ENCODE peak calls at places on chromosome 18, in five cellular contexts. V is stimulated activated CD4-positive, alpha-beta T cell treated with anti-CD3 and anti-CD28 coated beads, Interleukin-12 subunit alpha, Interleukin-12 subunit beta, amount 100 ng/mL, for 4 hours; A is cardiac muscle cell; I is GM03348; U is GM04504. C is an unnamed sample.

GRCh38 chr18:29007986-29008654 is 831.2 kb upstream of the CDH2 start:
- DNase-seq in U (no peak), I (no peak), A (no peak), V (no peak), C (no peak)

GRCh38 chr18:3747176-3747973 is 297.4 kb downstream of the TGIF1 start:
- DNase-seq in V (no peak), I (peak; percentile 11), A (no peak), U (no peak), C (no peak)

GRCh38 chr18:30991397-30991796 is 51.1 kb downstream of the DSC3 start:
- DNase-seq in A (no peak), U (no peak), I (no peak), V (no peak), C (no peak)

GRCh38 chr18:74292541-74292858 is 737 bp upstream of the CYB5A start:
- DNase-seq in I (no peak), A (no peak), V (no peak), U (no peak), C (no peak)

GRCh38 chr18:77470836-77471413 is 221.3 kb downstream of the GALR1 start:
- DNase-seq in V (no peak), U (no peak), I (no peak), A (no peak), C (no peak)

GRCh38 chr18:77045682-77046081 is 86.9 kb downstream of the MBP start:
- DNase-seq in I (no peak), U (no peak), V (no peak), A (no peak), C (no peak)

GRCh38 chr18:58315739-58316215 is 271.8 kb downstream of the NEDD4L start:
- DNase-seq in V (no peak), U (no peak), I (no peak), A (no peak), C (no peak)

GRCh38 chr18:10579079-10579867 is 53.4 kb downstream of the NAPG start:
- DNase-seq in I (peak; percentile 70), U (peak; percentile 20), A (no peak), V (no peak), C (no peak)

GRCh38 chr18:6294119-6294784 is 120.5 kb downstream of the L3MBTL4 start:
- DNase-seq in V (no peak), U (no peak), A (no peak), I (no peak), C (no peak)

GRCh38 chr18:44844486-44844885 is 163.8 kb downstream of the SETBP1 start:
- DNase-seq in A (no peak), V (no peak), U (no peak), I (no peak), C (no peak)

GRCh38 chr18:75208055-75208835 is 694 bp downstream of the PTGR3 start:
- DNase-seq in I (peak; percentile 56), A (peak; percentile 66), V (peak; percentile 40), U (no peak), C (peak; percentile 18)

GRCh38 chr18:37334494-37335125 is 231.0 kb downstream of the CELF4 start:
- DNase-seq in U (peak; percentile 35), A (no peak), I (peak; percentile 84), V (no peak), C (no peak)

GRCh38 chr18:51135795-51136194 is 61.7 kb downstream of the MEX3C start:
- DNase-seq in I (no peak), U (no peak), V (no peak), A (no peak), C (peak; percentile 25)

GRCh38 chr18:45962461-45962860 is 4.7 kb downstream of the EPG5 start:
- DNase-seq in I (peak; percentile 47), V (no peak), A (peak; percentile 49), U (no peak), C (no peak)

GRCh38 chr18:8989017-8989416 is 113.5 kb upstream of the NDUFV2 start:
- DNase-seq in V (no peak), I (no peak), U (no peak), A (no peak), C (no peak)

GRCh38 chr18:51522821-51523220 is 325.3 kb upstream of the MEX3C start:
- DNase-seq in U (no peak), A (no peak), V (no peak), I (no peak), C (no peak)

GRCh38 chr18:36176177-36176584 is 11.1 kb upstream of the MOCOS start:
- DNase-seq in V (no peak), I (no peak), A (no peak), U (no peak), C (no peak)

GRCh38 chr18:70288171-70288850 is 534 bp upstream of the SOCS6 start:
- DNase-seq in I (peak; percentile 80), A (no peak), V (no peak), U (no peak), C (no peak)

GRCh38 chr18:12639990-12640880 is 17.7 kb downstream of the SPIRE1 start:
- DNase-seq in I (peak; percentile 61), V (no peak), A (no peak), U (no peak), C (no peak)

GRCh38 chr18:44969214-44969842 is 288.6 kb downstream of the SETBP1 start:
- DNase-seq in I (peak; percentile 17), V (no peak), U (no peak), A (no peak), C (no peak)

GRCh38 chr18:77101410-77102245 is 31.0 kb downstream of the MBP start:
- DNase-seq in I (peak; percentile 91), U (peak; percentile 90), A (no peak), V (peak; percentile 58), C (no peak)

GRCh38 chr18:79901665-79902064 is 49.8 kb downstream of the SLC66A2 start:
- DNase-seq in A (no peak), U (no peak), I (peak; percentile 4), V (no peak), C (no peak)

C was measured in naive thymus-derived CD4-positive, alpha-beta T cell.